ENCODE peak calls at places on chromosomes 1 and 21, in seven cellular contexts. One of them, this sample, is unnamed.
A peak's percentile ranks its signal among the peaks of the same experiment; 100 is the strongest.

GRCh38 chr1:226785805-226786204 is 46.7 kb upstream of the ITPKB start:
- DNase-seq in K562: no peak
- DNase-seq in GM12892: no peak
- DNase-seq in H1: no peak
- DNase-seq in SK-N-SH: no peak
- DNase-seq in GM12878: no peak
- DNase-seq in HepG2: no peak
- DNase-seq in this sample: no peak

GRCh38 chr1:237386362-237387143 is 344.6 kb downstream of the RYR2 start:
- DNase-seq in K562: peak; percentile 31
- DNase-seq in H1: no peak
- DNase-seq in GM12892: no peak
- DNase-seq in HepG2: peak; percentile 17
- DNase-seq in SK-N-SH: peak; percentile 39
- DNase-seq in GM12878: no peak
- DNase-seq in this sample: no peak

GRCh38 chr1:212119397-212119837 is 83.9 kb downstream of the DTL start:
- DNase-seq in HepG2: no peak
- DNase-seq in GM12892: no peak
- DNase-seq in SK-N-SH: no peak
- DNase-seq in GM12878: no peak
- DNase-seq in K562: no peak
- DNase-seq in H1: no peak
- DNase-seq in this sample: no peak

GRCh38 chr21:31078796-31079195 is 40.5 kb upstream of the KRTAP19-8 start:
- DNase-seq in SK-N-SH: no peak
- DNase-seq in GM12878: peak; percentile 46
- DNase-seq in H1: no peak
- DNase-seq in HepG2: no peak
- DNase-seq in GM12892: no peak
- DNase-seq in K562: no peak
- DNase-seq in this sample: peak; percentile 11

GRCh38 chr1:62437273-62437945 is 560 bp downstream of the USP1 start:
- DNase-seq in GM12892: no peak
- DNase-seq in H1: no peak
- DNase-seq in SK-N-SH: no peak
- DNase-seq in GM12878: no peak
- DNase-seq in K562: no peak
- DNase-seq in HepG2: no peak
- DNase-seq in this sample: peak; percentile 15

GRCh38 chr1:172180886-172181285 is 239.6 kb upstream of the C1orf105 start:
- DNase-seq in HepG2: no peak
- DNase-seq in GM12892: no peak
- DNase-seq in H1: no peak
- DNase-seq in SK-N-SH: no peak
- DNase-seq in K562: no peak
- DNase-seq in GM12878: peak; percentile 69
- DNase-seq in this sample: no peak

GRCh38 chr1:41743361-41743760 is 175.4 kb downstream of the HIVEP3 start:
- DNase-seq in K562: no peak
- DNase-seq in H1: no peak
- DNase-seq in GM12892: no peak
- DNase-seq in HepG2: no peak
- DNase-seq in GM12878: no peak
- DNase-seq in SK-N-SH: no peak
- DNase-seq in this sample: no peak

GRCh38 chr1:114215426-114215825 is 61.8 kb upstream of the SYT6 start:
- DNase-seq in HepG2: no peak
- DNase-seq in H1: no peak
- DNase-seq in SK-N-SH: no peak
- DNase-seq in GM12892: no peak
- DNase-seq in K562: no peak
- DNase-seq in GM12878: no peak
- DNase-seq in this sample: no peak

GRCh38 chr1:191176131-191176530 is 698.5 kb upstream of the BRINP3 start:
- DNase-seq in HepG2: no peak
- DNase-seq in SK-N-SH: no peak
- DNase-seq in GM12892: no peak
- DNase-seq in K562: no peak
- DNase-seq in GM12878: no peak
- DNase-seq in H1: no peak
- DNase-seq in this sample: no peak

GRCh38 chr1:198234511-198235251 is 77.9 kb downstream of the NEK7 start:
- DNase-seq in K562: no peak
- DNase-seq in GM12878: no peak
- DNase-seq in HepG2: no peak
- DNase-seq in SK-N-SH: no peak
- DNase-seq in GM12892: no peak
- DNase-seq in H1: no peak
- DNase-seq in this sample: no peak

GRCh38 chr1:160826546-160826945 is 30.6 kb downstream of the LY9 start:
- DNase-seq in HepG2: no peak
- DNase-seq in H1: no peak
- DNase-seq in GM12892: no peak
- DNase-seq in K562: no peak
- DNase-seq in SK-N-SH: no peak
- DNase-seq in GM12878: no peak
- DNase-seq in this sample: no peak

GRCh38 chr1:81109038-81109437 is 691.7 kb upstream of the ADGRL2 start:
- DNase-seq in H1: no peak
- DNase-seq in SK-N-SH: no peak
- DNase-seq in GM12878: no peak
- DNase-seq in GM12892: no peak
- DNase-seq in HepG2: no peak
- DNase-seq in K562: no peak
- DNase-seq in this sample: no peak

GRCh38 chr1:44661786-44662682 is 12.2 kb downstream of the TMEM53 start:
- DNase-seq in SK-N-SH: no peak
- DNase-seq in GM12892: no peak
- DNase-seq in GM12878: no peak
- DNase-seq in H1: no peak
- DNase-seq in HepG2: no peak
- DNase-seq in K562: no peak
- DNase-seq in this sample: no peak

GRCh38 chr1:184698969-184699368 is 55.7 kb downstream of the EDEM3 start:
- DNase-seq in K562: no peak
- DNase-seq in HepG2: no peak
- DNase-seq in GM12878: no peak
- DNase-seq in GM12892: no peak
- DNase-seq in H1: no peak
- DNase-seq in SK-N-SH: no peak
- DNase-seq in this sample: no peak

GRCh38 chr1:156461781-156462647 is 38.6 kb downstream of the MEF2D start:
- DNase-seq in GM12892: no peak
- DNase-seq in SK-N-SH: no peak
- DNase-seq in K562: no peak
- DNase-seq in HepG2: no peak
- DNase-seq in GM12878: no peak
- DNase-seq in H1: no peak
- DNase-seq in this sample: no peak

GRCh38 chr1:172383541-172383940 is 36.9 kb upstream of the C1orf105 start:
- DNase-seq in H1: no peak
- DNase-seq in K562: no peak
- DNase-seq in HepG2: no peak
- DNase-seq in SK-N-SH: no peak
- DNase-seq in GM12892: no peak
- DNase-seq in GM12878: no peak
- DNase-seq in this sample: no peak

GRCh38 chr1:217892750-217893149 is 261.6 kb downstream of the SPATA17 start:
- DNase-seq in K562: no peak
- DNase-seq in GM12892: no peak
- DNase-seq in HepG2: no peak
- DNase-seq in SK-N-SH: no peak
- DNase-seq in GM12878: no peak
- DNase-seq in H1: no peak
- DNase-seq in this sample: no peak

GRCh38 chr1:232965124-232965911 is 14.9 kb downstream of the NTPCR start:
- DNase-seq in GM12892: no peak
- DNase-seq in HepG2: no peak
- DNase-seq in K562: no peak
- DNase-seq in GM12878: no peak
- DNase-seq in SK-N-SH: no peak
- DNase-seq in H1: no peak
- DNase-seq in this sample: no peak

GRCh38 chr1:232966663-232967062 is 16.3 kb downstream of the NTPCR start:
- DNase-seq in GM12892: no peak
- DNase-seq in K562: no peak
- DNase-seq in SK-N-SH: no peak
- DNase-seq in HepG2: no peak
- DNase-seq in GM12878: no peak
- DNase-seq in H1: no peak
- DNase-seq in this sample: no peak

GRCh38 chr1:232963366-232963765 is 13.0 kb downstream of the NTPCR start:
- DNase-seq in H1: no peak
- DNase-seq in GM12878: no peak
- DNase-seq in HepG2: no peak
- DNase-seq in SK-N-SH: no peak
- DNase-seq in GM12892: no peak
- DNase-seq in K562: no peak
- DNase-seq in this sample: no peak

GRCh38 chr1:232965912-232966217 is 15.5 kb downstream of the NTPCR start:
- DNase-seq in HepG2: no peak
- DNase-seq in GM12892: no peak
- DNase-seq in SK-N-SH: no peak
- DNase-seq in GM12878: no peak
- DNase-seq in K562: no peak
- DNase-seq in H1: no peak
- DNase-seq in this sample: no peak

GRCh38 chr1:232962761-232963357 is 12.4 kb downstream of the NTPCR start:
- DNase-seq in GM12878: no peak
- DNase-seq in GM12892: no peak
- DNase-seq in HepG2: no peak
- DNase-seq in SK-N-SH: no peak
- DNase-seq in K562: no peak
- DNase-seq in H1: no peak
- DNase-seq in this sample: no peak
- TF ChIP-seq POLR2AphosphoS5 in GM12878: no peak
- TF ChIP-seq POLR2AphosphoS5 in GM12892: no peak
- TF ChIP-seq POLR2AphosphoS5 in HepG2: no peak
- TF ChIP-seq POLR2AphosphoS5 in SK-N-SH: no peak
- TF ChIP-seq POLR2AphosphoS5 in K562: no peak
- TF ChIP-seq POLR2AphosphoS5 in H1: no peak
- TF ChIP-seq POLR2AphosphoS5 in this sample: no peak

GRCh38 chr21:39803393-39803792 is 58.4 kb downstream of the IGSF5 start:
- DNase-seq in GM12878: no peak
- DNase-seq in SK-N-SH: no peak
- DNase-seq in GM12892: no peak
- DNase-seq in K562: no peak
- DNase-seq in HepG2: no peak
- DNase-seq in H1: no peak
- DNase-seq in this sample: no peak

GRCh38 chr21:39804264-39804663 is 59.3 kb downstream of the IGSF5 start:
- DNase-seq in SK-N-SH: no peak
- DNase-seq in GM12878: no peak
- DNase-seq in K562: no peak
- DNase-seq in HepG2: no peak
- DNase-seq in H1: no peak
- DNase-seq in GM12892: no peak
- DNase-seq in this sample: no peak

GRCh38 chr21:39805983-39806382 is 61.0 kb downstream of the IGSF5 start:
- DNase-seq in HepG2: no peak
- DNase-seq in GM12892: no peak
- DNase-seq in H1: no peak
- DNase-seq in K562: no peak
- DNase-seq in SK-N-SH: no peak
- DNase-seq in GM12878: no peak
- DNase-seq in this sample: no peak

GRCh38 chr21:39799178-39799577 is 54.2 kb downstream of the IGSF5 start:
- DNase-seq in GM12892: no peak
- DNase-seq in GM12878: no peak
- DNase-seq in K562: no peak
- DNase-seq in H1: no peak
- DNase-seq in HepG2: no peak
- DNase-seq in SK-N-SH: no peak
- DNase-seq in this sample: no peak

DNA sequence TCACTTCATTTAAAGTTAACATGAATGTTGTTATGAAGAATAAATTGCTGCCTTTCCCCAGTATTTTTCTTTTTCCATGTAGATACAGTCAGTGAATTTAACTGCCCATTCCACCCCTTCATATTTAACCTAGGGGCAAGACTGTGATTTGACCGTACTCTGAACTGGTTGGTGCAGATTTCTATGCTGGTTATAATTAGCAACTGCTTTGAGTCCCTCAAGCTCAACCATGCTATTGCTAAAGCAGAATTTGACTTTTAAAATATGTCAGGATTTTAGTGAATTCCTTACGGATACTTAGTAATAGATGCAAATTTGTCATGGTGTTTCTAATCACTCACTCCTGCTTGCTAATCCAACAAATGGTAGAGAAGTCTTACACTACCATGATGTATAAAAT is 57.2 kb downstream of the IGSF5 start:
- DNase-seq in GM12892: no peak
- DNase-seq in GM12878: no peak
- DNase-seq in H1: no peak
- DNase-seq in K562: no peak
- DNase-seq in SK-N-SH: no peak
- DNase-seq in HepG2: no peak
- DNase-seq in this sample: no peak
- TF ChIP-seq TAF1 in GM12892: no peak
- TF ChIP-seq TAF1 in GM12878: no peak
- TF ChIP-seq TAF1 in H1: no peak
- TF ChIP-seq TAF1 in K562: no peak
- TF ChIP-seq TAF1 in SK-N-SH: no peak
- TF ChIP-seq TAF1 in HepG2: no peak
- TF ChIP-seq TAF1 in this sample: no peak

DNA sequence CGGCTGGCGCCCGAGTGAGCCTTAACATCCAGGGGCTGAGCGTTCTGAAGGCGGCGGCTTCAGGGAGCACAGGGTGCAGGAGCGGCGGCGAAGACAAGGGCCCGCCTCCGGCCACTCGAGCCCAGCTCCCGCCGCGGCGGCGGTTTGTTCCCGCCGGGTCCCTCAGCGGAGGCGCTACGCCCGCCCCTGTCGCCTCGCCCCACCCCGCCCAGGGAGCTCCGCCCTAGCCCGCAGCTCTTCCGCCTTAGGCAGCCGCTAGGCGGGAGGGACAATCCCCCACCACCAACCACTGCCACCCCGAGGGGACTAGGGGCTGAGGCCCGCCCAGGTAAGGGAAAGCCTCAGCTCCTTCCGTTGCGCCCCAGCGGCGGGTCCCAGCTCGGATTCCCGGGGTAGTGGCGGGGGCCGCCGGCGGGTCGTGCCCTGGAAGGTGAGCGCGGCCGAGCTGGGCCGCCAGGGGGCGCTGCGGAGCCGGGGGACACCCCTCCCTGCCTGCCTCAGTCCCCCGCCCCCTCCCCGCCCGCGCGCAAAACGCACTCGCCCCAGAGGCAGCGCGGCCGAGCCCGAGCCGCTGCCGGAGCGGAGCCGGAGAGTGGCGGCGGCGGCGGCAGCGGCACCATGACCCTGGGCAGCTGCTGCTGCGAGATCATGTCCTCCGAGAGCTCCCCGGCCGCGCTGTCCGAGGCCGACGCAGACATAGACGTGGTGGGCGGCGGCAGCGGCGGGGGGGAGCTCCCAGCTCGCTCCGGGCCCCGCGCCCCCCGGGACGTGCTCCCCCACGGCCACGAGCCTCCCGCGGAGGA is at the start of gene FOXD2:
- DNase-seq in GM12878: peak; percentile 59
- DNase-seq in HepG2: peak; percentile 73
- DNase-seq in SK-N-SH: peak; percentile 96
- DNase-seq in K562: peak; percentile 97
- DNase-seq in GM12892: peak; percentile 97
- DNase-seq in H1: peak; percentile 99
- DNase-seq in this sample: peak; percentile 98
- TF ChIP-seq POLR2AphosphoS5 in GM12878: no peak
- TF ChIP-seq POLR2AphosphoS5 in HepG2: no peak
- TF ChIP-seq POLR2AphosphoS5 in SK-N-SH: no peak
- TF ChIP-seq POLR2AphosphoS5 in K562: no peak
- TF ChIP-seq POLR2AphosphoS5 in GM12892: no peak
- TF ChIP-seq POLR2AphosphoS5 in H1: no peak
- TF ChIP-seq POLR2AphosphoS5 in this sample: no peak

GRCh38 chr1:223215026-223215425 is 72.0 kb upstream of the TLR5 start:
- DNase-seq in GM12878: no peak
- DNase-seq in SK-N-SH: no peak
- DNase-seq in HepG2: no peak
- DNase-seq in H1: peak; percentile 23
- DNase-seq in GM12892: no peak
- DNase-seq in K562: no peak
- DNase-seq in this sample: no peak
- TF ChIP-seq TAF1 in GM12878: no peak
- TF ChIP-seq TAF1 in SK-N-SH: no peak
- TF ChIP-seq TAF1 in HepG2: no peak
- TF ChIP-seq TAF1 in H1: no peak
- TF ChIP-seq TAF1 in GM12892: no peak
- TF ChIP-seq TAF1 in K562: no peak
- TF ChIP-seq TAF1 in this sample: no peak